ENCODE peak calls at places on chromosomes 7 and 10, in seven cellular contexts. R, F, B, T, V, K and Z are unnamed samples.

GRCh38 chr10:28396317-28396716 is 93.5 kb upstream of the MPP7 start:
- DNase-seq in R (no peak), F (no peak), B (no peak), T (no peak), V (no peak), K (no peak), Z (no peak)

GRCh38 chr10:69321037-69321715 is 42.9 kb downstream of the HK1 start:
- DNase-seq in R (no peak), F (no peak), B (no peak), T (no peak), V (no peak), K (no peak), Z (no peak)

GRCh38 chr7:135940077-135941075 is 36.8 kb downstream of the MTPN start:
- DNase-seq in R (no peak), F (no peak), B (no peak), T (no peak), V (no peak), K (no peak), Z (no peak)

GRCh38 chr7:72805526-72806494 is 22.2 kb downstream of the TYW1B start:
- DNase-seq in R (no peak), F (peak), B (no peak), T (no peak), V (no peak), K (peak), Z (no peak)

GRCh38 chr10:55144001-55144400 is 343.0 kb upstream of the PCDH15 start:
- DNase-seq in R (no peak), F (peak), B (no peak), T (no peak), V (no peak), K (no peak), Z (no peak)

GRCh38 chr7:86911703-86912102 is 147.8 kb downstream of the ELAPOR2 start:
- DNase-seq in R (no peak), F (no peak), B (no peak), T (no peak), V (no peak), K (peak), Z (no peak)

GRCh38 chr7:33185786-33186185 is 56.4 kb downstream of the BBS9 start:
- DNase-seq in R (no peak), F (peak), B (peak), T (peak), V (no peak), K (peak), Z (peak)

GRCh38 chr7:139159900-139160675 is 50.6 kb upstream of the ZC3HAV1 start:
- DNase-seq in R (no peak), F (peak), B (no peak), T (no peak), V (no peak), K (no peak), Z (no peak)

GRCh38 chr7:100119701-100120517 is 475 bp downstream of the CNPY4 start:
- DNase-seq in R (peak), F (peak), B (peak), T (peak), V (peak), K (peak), Z (no peak)